ENCODE peak calls at places on chromosomes 2 and 18, in six cellular contexts. M is AG04449, D is RWPE1, H is GM12865, A is mesothelial cell of epicardium, P is bronchial epithelial cell. V is an unnamed sample.

GRCh38 chr2:172095146-172095904 is 7.4 kb downstream of the DLX2 start:
- DNase-seq in M (peak; percentile 76), D (peak; percentile 81), H (peak; percentile 68), A (peak; percentile 84), P (peak; percentile 74), V (peak; percentile 80)

GRCh38 chr2:20600756-20601325 is 50.1 kb downstream of the HS1BP3 start:
- DNase-seq in M (no peak), D (no peak), H (no peak), A (no peak), P (no peak), V (no peak)

GRCh38 chr18:32612651-32613050 is 142.0 kb upstream of the GAREM1 start:
- DNase-seq in M (no peak), D (no peak), H (no peak), A (no peak), P (no peak), V (no peak)

GRCh38 chr2:162221064-162221463 is 22.2 kb downstream of the FAP start:
- DNase-seq in M (no peak), D (peak; percentile 79), H (peak; percentile 68), A (peak; percentile 64), P (peak; percentile 54), V (peak; percentile 56)

GRCh38 chr2:217852812-217853211 is 150.0 kb downstream of the TNS1 start:
- DNase-seq in M (no peak), D (no peak), H (no peak), A (no peak), P (no peak), V (no peak)

GRCh38 chr2:231450548-231450989 is 13.7 kb downstream of the NCL start:
- DNase-seq in M (no peak), D (no peak), H (no peak), A (no peak), P (no peak), V (no peak)

GRCh38 chr2:151040036-151040435 is 221.6 kb downstream of the RBM43 start:
- DNase-seq in M (no peak), D (peak; percentile 30), H (no peak), A (no peak), P (peak; percentile 93), V (no peak)

GRCh38 chr18:3826021-3826420 is 376.0 kb downstream of the TGIF1 start:
- DNase-seq in M (no peak), D (no peak), H (no peak), A (no peak), P (peak; percentile 55), V (no peak)

GRCh38 chr2:113337809-113338208 is 59.1 kb upstream of the PAX8 start:
- DNase-seq in M (no peak), D (no peak), H (no peak), A (no peak), P (no peak), V (no peak)

GRCh38 chr2:174338626-174339570 is 4.1 kb downstream of the SP9 start:
- DNase-seq in M (no peak), D (no peak), H (no peak), A (no peak), P (no peak), V (peak; percentile 18)

GRCh38 chr2:224039080-224039769 is at the start of gene SERPINE2:
- DNase-seq in M (no peak), D (peak; percentile 77), H (peak; percentile 36), A (peak; percentile 58), P (peak; percentile 47), V (peak; percentile 75)

GRCh38 chr2:33275689-33276444 is 200.6 kb upstream of the RASGRP3 start:
- DNase-seq in M (no peak), D (peak; percentile 87), H (no peak), A (no peak), P (peak; percentile 98), V (no peak)

GRCh38 chr18:34528177-34528576 is 181.9 kb upstream of the DTNA start:
- DNase-seq in M (no peak), D (no peak), H (no peak), A (no peak), P (no peak), V (no peak)

GRCh38 chr18:34531110-34531509 is 179.0 kb upstream of the DTNA start:
- DNase-seq in M (no peak), D (no peak), H (peak; percentile 24), A (no peak), P (no peak), V (no peak)

DNA sequence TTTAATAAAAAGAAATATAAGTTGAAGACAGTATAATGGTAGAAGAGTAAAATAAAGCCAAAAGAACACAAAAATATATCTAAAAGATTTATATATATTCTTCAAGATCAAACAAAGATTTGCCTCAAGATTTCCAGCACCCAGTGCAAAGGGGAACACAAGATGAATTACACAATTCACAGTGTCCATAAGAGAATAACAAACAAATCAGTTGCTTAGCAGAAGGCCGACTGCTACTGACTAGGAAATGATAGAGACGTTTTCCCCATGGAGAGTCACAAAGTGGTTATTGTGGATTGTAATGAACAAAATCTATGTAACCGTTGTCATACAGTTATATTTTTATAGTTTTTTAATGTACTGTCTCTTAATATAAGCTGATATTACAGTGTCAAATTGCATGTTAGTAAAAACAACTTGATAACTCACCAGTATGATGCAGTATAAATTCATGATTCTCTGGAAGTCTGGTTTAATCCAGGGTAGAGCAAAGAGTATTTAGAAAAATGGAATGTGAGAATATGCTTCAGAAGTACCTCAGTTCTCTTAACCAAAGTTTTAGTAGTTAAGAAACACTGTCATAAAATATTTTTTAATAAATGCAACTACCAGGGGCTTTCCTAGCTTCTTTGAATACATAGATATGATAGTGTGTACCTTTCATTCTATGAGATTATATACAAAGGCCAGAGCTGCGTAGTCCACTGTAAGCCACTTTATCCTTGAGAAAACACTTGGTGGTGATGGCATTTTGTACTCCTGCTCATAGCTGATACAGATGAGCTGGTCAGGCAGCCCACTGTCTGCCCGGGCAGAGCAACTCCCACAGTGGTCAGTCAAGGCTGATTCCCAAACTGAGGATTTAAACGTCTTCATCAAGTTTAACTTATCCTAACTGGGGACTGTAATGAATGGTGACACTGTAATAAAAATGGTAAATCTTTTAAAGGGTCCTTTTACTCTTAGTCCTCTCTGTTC is 180.5 kb upstream of the DTNA start:
- DNase-seq in M (no peak), D (no peak), H (no peak), A (no peak), P (no peak), V (no peak)
- TF ChIP-seq CTCF in M (no peak), D (no peak), H (no peak), A (no peak), P (no peak), V (no peak)

GRCh38 chr2:219127236-219127635 is 33.4 kb downstream of the NHEJ1 start:
- DNase-seq in M (no peak), D (no peak), H (no peak), A (no peak), P (no peak), V (no peak)
- TF ChIP-seq CTCF in M (no peak), D (no peak), H (no peak), A (no peak), P (no peak), V (no peak)

GRCh38 chr2:109352898-109353689 is 224.1 kb downstream of the SH3RF3 start:
- DNase-seq in M (no peak), D (no peak), H (no peak), A (no peak), P (no peak), V (no peak)

GRCh38 chr2:109355192-109355843 is 226.3 kb downstream of the SH3RF3 start:
- DNase-seq in M (no peak), D (no peak), H (peak; percentile 26), A (no peak), P (no peak), V (no peak)

GRCh38 chr2:109352066-109352897 is 223.3 kb downstream of the SH3RF3 start:
- DNase-seq in M (no peak), D (no peak), H (no peak), A (no peak), P (no peak), V (no peak)

GRCh38 chr2:109353806-109354745 is 225.1 kb downstream of the SH3RF3 start:
- DNase-seq in M (no peak), D (no peak), H (no peak), A (no peak), P (no peak), V (no peak)

GRCh38 chr2:109356251-109357035 is 227.4 kb downstream of the SH3RF3 start:
- DNase-seq in M (no peak), D (no peak), H (no peak), A (no peak), P (peak; percentile 32), V (no peak)
- TF ChIP-seq CTCF in M (no peak), D (no peak), H (no peak), A (no peak), P (no peak), V (no peak)

DNA sequence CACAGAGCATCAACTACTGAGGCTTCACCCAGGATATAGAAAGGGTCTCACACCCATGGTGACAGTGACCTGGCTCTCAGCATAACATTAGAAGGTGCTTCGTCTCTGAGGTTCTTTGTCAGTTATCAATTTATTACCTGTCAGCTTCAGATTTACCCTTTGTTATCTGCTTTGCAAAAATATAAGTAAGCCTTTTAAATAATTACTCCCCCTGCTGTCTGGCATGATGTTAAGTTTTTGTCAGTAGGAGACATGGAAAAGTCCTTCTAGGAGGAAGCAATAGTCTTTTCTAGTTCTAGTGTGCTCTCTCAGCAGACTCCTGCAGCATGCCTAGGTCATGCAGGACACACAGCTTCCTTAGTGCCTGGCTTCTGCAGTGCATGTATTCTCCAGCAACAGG is 149.9 kb downstream of the RDH14 start:
- DNase-seq in M (no peak), D (no peak), H (no peak), A (no peak), P (no peak), V (no peak)
- TF ChIP-seq CTCF in M (no peak), D (no peak), H (no peak), A (no peak), P (no peak), V (no peak)

GRCh38 chr18:7566244-7566586 is 901 bp upstream of the PTPRM start:
- DNase-seq in M (no peak), D (no peak), H (no peak), A (no peak), P (no peak), V (no peak)

GRCh38 chr18:7567487-7568425 is 640 bp downstream of the PTPRM start:
- DNase-seq in M (no peak), D (peak; percentile 26), H (no peak), A (peak; percentile 74), P (peak; percentile 32), V (peak; percentile 32)

GRCh38 chr18:7565677-7566076 is 1.4 kb upstream of the PTPRM start:
- DNase-seq in M (no peak), D (no peak), H (no peak), A (no peak), P (no peak), V (no peak)

GRCh38 chr18:7568426-7568825 is 1.3 kb downstream of the PTPRM start:
- DNase-seq in M (no peak), D (no peak), H (no peak), A (peak; percentile 71), P (no peak), V (no peak)

GRCh38 chr18:7566587-7567486 is at the start of gene PTPRM:
- DNase-seq in M (no peak), D (peak; percentile 68), H (peak; percentile 46), A (peak; percentile 88), P (peak; percentile 52), V (peak; percentile 86)
- TF ChIP-seq CTCF in M (peak; percentile 39), D (peak; percentile 88), H (peak; percentile 21), A (peak; percentile 11), P (peak; percentile 46), V (peak; percentile 73)

GRCh38 chr2:38345323-38346038 is 31.6 kb downstream of the ATL2 start:
- DNase-seq in M (no peak), D (no peak), H (no peak), A (no peak), P (no peak), V (no peak)

GRCh38 chr2:38343212-38343611 is 33.9 kb downstream of the ATL2 start:
- DNase-seq in M (no peak), D (no peak), H (no peak), A (no peak), P (no peak), V (no peak)

GRCh38 chr2:38344813-38345212 is 32.3 kb downstream of the ATL2 start:
- DNase-seq in M (no peak), D (no peak), H (peak; percentile 2), A (no peak), P (no peak), V (no peak)
- TF ChIP-seq CTCF in M (no peak), D (no peak), H (no peak), A (no peak), P (no peak), V (no peak)

V was measured in GM13977.